ENCODE peak calls at places on chromosomes 16 and 17, in six cellular contexts. One of them, this sample, is unnamed. For H3K79me1, the result is how much of the 10 kb centered on the place peaks cover.

GRCh38 chr17:77433385-77434135 is 292.8 kb downstream of the SEC14L1 start:
- DNase-seq in H1: no peak
- DNase-seq in H9: no peak
- DNase-seq in neuronal stem cell: no peak
- DNase-seq in IMR-90: peak
- DNase-seq in mesendoderm: no peak
- DNase-seq in this sample: peak

GRCh38 chr16:75580-76501 is 2.2 kb upstream of the MPG start:
- DNase-seq in IMR-90: peak
- DNase-seq in H1: no peak
- DNase-seq in neuronal stem cell: no peak
- DNase-seq in H9: peak
- DNase-seq in mesendoderm: peak
- DNase-seq in this sample: peak

GRCh38 chr16:76162046-76162445 is 115.2 kb upstream of the CNTNAP4 start:
- DNase-seq in H1: no peak
- DNase-seq in neuronal stem cell: no peak
- DNase-seq in H9: no peak
- DNase-seq in mesendoderm: no peak
- DNase-seq in IMR-90: no peak
- DNase-seq in this sample: no peak

GRCh38 chr17:57881143-57881542 is 31.3 kb upstream of the MRPS23 start:
- DNase-seq in H1: no peak
- DNase-seq in IMR-90: peak
- DNase-seq in mesendoderm: no peak
- DNase-seq in neuronal stem cell: no peak
- DNase-seq in H9: peak
- DNase-seq in this sample: peak

GRCh38 chr16:75109732-75110243 is 6.8 kb downstream of the LDHD start:
- DNase-seq in H1: no peak
- DNase-seq in H9: peak
- DNase-seq in neuronal stem cell: no peak
- DNase-seq in mesendoderm: no peak
- DNase-seq in IMR-90: no peak
- DNase-seq in this sample: no peak

GRCh38 chr16:17283022-17283421 is 187.7 kb downstream of the XYLT1 start:
- DNase-seq in H1: no peak
- DNase-seq in neuronal stem cell: no peak
- DNase-seq in IMR-90: no peak
- DNase-seq in mesendoderm: no peak
- DNase-seq in H9: no peak
- DNase-seq in this sample: no peak

GRCh38 chr17:66485272-66485947 is 183.0 kb downstream of the PRKCA start:
- DNase-seq in neuronal stem cell: no peak
- DNase-seq in IMR-90: no peak
- DNase-seq in H9: no peak
- DNase-seq in mesendoderm: no peak
- DNase-seq in H1: no peak
- DNase-seq in this sample: no peak

GRCh38 chr16:68760671-68761275 is 23.7 kb downstream of the CDH1 start:
- DNase-seq in H9: no peak
- DNase-seq in mesendoderm: no peak
- DNase-seq in neuronal stem cell: no peak
- DNase-seq in IMR-90: peak
- DNase-seq in H1: no peak
- DNase-seq in this sample: peak

GRCh38 chr16:1708768-1709180 is 2.8 kb downstream of the MAPK8IP3 start:
- DNase-seq in mesendoderm: no peak
- DNase-seq in H1: no peak
- DNase-seq in IMR-90: peak
- DNase-seq in H9: no peak
- DNase-seq in neuronal stem cell: no peak
- DNase-seq in this sample: no peak

GRCh38 chr16:49810769-49811315 is 45.1 kb downstream of the ZNF423 start:
- DNase-seq in IMR-90: no peak
- DNase-seq in H1: no peak
- DNase-seq in H9: no peak
- DNase-seq in mesendoderm: no peak
- DNase-seq in neuronal stem cell: no peak
- DNase-seq in this sample: no peak

GRCh38 chr16:85644093-85644712 is 31.1 kb downstream of the GSE1 start:
- DNase-seq in neuronal stem cell: no peak
- DNase-seq in H1: no peak
- DNase-seq in mesendoderm: no peak
- DNase-seq in H9: no peak
- DNase-seq in IMR-90: no peak
- DNase-seq in this sample: no peak

GRCh38 chr16:85334718-85335583 is 222.7 kb upstream of the CIBAR2 start:
- DNase-seq in neuronal stem cell: peak
- DNase-seq in H1: no peak
- DNase-seq in H9: peak
- DNase-seq in IMR-90: no peak
- DNase-seq in mesendoderm: peak
- DNase-seq in this sample: peak

GRCh38 chr16:24805484-24805883 is 40.3 kb upstream of the SLC5A11 start:
- DNase-seq in mesendoderm: no peak
- DNase-seq in H1: no peak
- DNase-seq in H9: no peak
- DNase-seq in IMR-90: no peak
- DNase-seq in neuronal stem cell: no peak
- DNase-seq in this sample: no peak

GRCh38 chr17:2940352-2940751 is 123.1 kb downstream of the OR1D5 start:
- DNase-seq in mesendoderm: peak
- DNase-seq in neuronal stem cell: no peak
- DNase-seq in IMR-90: no peak
- DNase-seq in H1: no peak
- DNase-seq in H9: peak
- DNase-seq in this sample: no peak

GRCh38 chr17:63676540-63676933 is 23.4 kb downstream of the LIMD2 start:
- DNase-seq in neuronal stem cell: no peak
- DNase-seq in mesendoderm: no peak
- DNase-seq in H9: no peak
- DNase-seq in IMR-90: no peak
- DNase-seq in H1: no peak
- DNase-seq in this sample: no peak

GRCh38 chr16:1125471-1125870 is 27.4 kb upstream of the CACNA1H start:
- DNase-seq in neuronal stem cell: no peak
- DNase-seq in IMR-90: peak
- DNase-seq in H1: no peak
- DNase-seq in H9: no peak
- DNase-seq in mesendoderm: no peak
- DNase-seq in this sample: no peak

GRCh38 chr16:50151744-50152143 is 1.4 kb upstream of the TENT4B start:
- DNase-seq in H1: no peak
- DNase-seq in H9: no peak
- DNase-seq in mesendoderm: no peak
- DNase-seq in neuronal stem cell: no peak
- DNase-seq in IMR-90: no peak
- DNase-seq in this sample: no peak

GRCh38 chr17:29126268-29126923 is 53.8 kb downstream of the MYO18A start:
- DNase-seq in H9: no peak
- DNase-seq in H1: no peak
- DNase-seq in neuronal stem cell: no peak
- DNase-seq in IMR-90: no peak
- DNase-seq in mesendoderm: no peak
- DNase-seq in this sample: no peak

GRCh38 chr17:75090871-75091854 is 3.4 kb downstream of the SLC16A5 start:
- DNase-seq in IMR-90: no peak
- DNase-seq in neuronal stem cell: no peak
- DNase-seq in H1: no peak
- DNase-seq in H9: peak
- DNase-seq in mesendoderm: no peak
- DNase-seq in this sample: no peak

GRCh38 chr17:63483655-63484575 is 7.1 kb downstream of the ACE start:
- DNase-seq in IMR-90: no peak
- DNase-seq in H1: no peak
- DNase-seq in neuronal stem cell: no peak
- DNase-seq in mesendoderm: no peak
- DNase-seq in H9: no peak
- DNase-seq in this sample: no peak

GRCh38 chr16:28596840-28597691 is at the start of gene SULT1A2:
- DNase-seq in IMR-90: no peak
- DNase-seq in mesendoderm: peak
- DNase-seq in H1: no peak
- DNase-seq in H9: peak
- DNase-seq in neuronal stem cell: no peak
- DNase-seq in this sample: no peak

GRCh38 chr17:77679589-77679988 is 278.9 kb upstream of the TNRC6C start:
- DNase-seq in IMR-90: no peak
- DNase-seq in mesendoderm: no peak
- DNase-seq in H9: no peak
- DNase-seq in H1: no peak
- DNase-seq in neuronal stem cell: no peak
- DNase-seq in this sample: no peak

GRCh38 chr16:70679653-70680494 is 6.0 kb downstream of the MTSS2 start:
- DNase-seq in neuronal stem cell: no peak
- DNase-seq in mesendoderm: peak
- DNase-seq in H1: no peak
- DNase-seq in IMR-90: no peak
- DNase-seq in H9: peak
- DNase-seq in this sample: no peak

GRCh38 chr17:2071421-2072281 is 16.7 kb downstream of the HIC1 start:
- DNase-seq in IMR-90: peak
- DNase-seq in H9: no peak
- DNase-seq in H1: no peak
- DNase-seq in neuronal stem cell: no peak
- DNase-seq in mesendoderm: no peak
- DNase-seq in this sample: peak

GRCh38 chr16:88753600-88753999 is 31.4 kb downstream of the PIEZO1 start:
- DNase-seq in mesendoderm: no peak
- DNase-seq in neuronal stem cell: no peak
- DNase-seq in H9: no peak
- DNase-seq in IMR-90: no peak
- DNase-seq in H1: no peak
- DNase-seq in this sample: no peak

GRCh38 chr16:88754109-88754911 is 30.7 kb downstream of the PIEZO1 start:
- DNase-seq in H9: no peak
- DNase-seq in neuronal stem cell: no peak
- DNase-seq in mesendoderm: no peak
- DNase-seq in IMR-90: no peak
- DNase-seq in H1: no peak
- DNase-seq in this sample: no peak

GRCh38 chr16:88754912-88755744 is 29.9 kb downstream of the PIEZO1 start:
- DNase-seq in neuronal stem cell: no peak
- DNase-seq in IMR-90: peak
- DNase-seq in H1: no peak
- DNase-seq in H9: peak
- DNase-seq in mesendoderm: no peak
- DNase-seq in this sample: no peak

GRCh38 chr16:88758227-88758943 is 26.6 kb downstream of the PIEZO1 start:
- DNase-seq in IMR-90: no peak
- DNase-seq in H9: no peak
- DNase-seq in neuronal stem cell: no peak
- DNase-seq in H1: no peak
- DNase-seq in mesendoderm: no peak
- DNase-seq in this sample: no peak

DNA sequence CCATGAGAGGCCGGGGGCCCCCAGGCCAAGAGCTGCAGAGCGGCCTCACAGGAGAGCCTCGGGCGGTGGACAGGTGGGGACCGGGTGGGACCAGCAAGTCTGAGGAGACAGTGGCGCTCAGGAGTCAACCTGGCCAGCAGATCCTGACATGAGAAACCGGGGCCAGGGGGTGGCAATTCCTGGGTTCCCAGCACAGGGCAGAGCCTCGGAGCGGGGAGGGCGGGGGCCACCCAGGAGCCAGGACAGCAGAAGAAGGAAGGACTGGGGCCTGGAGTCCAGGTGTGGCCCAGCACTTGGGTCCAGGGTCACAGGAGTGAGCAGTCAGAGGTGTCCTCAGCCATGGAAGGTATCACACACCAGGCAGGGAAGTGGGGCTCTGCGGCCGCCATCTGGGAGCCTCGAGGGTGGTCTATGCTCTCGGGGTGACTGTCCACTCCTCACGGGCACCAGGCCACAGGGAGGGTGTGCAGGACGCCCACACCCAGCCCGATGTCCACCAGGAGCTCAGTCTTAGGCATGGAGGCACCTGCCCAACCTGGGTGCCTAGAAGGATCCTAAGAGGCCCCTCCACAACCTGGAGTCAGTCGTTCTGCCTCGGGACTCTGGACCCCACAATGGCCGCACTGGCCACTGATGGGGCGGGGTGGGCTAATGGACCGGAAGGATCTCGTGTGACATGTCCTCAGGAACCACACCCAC is 29.1 kb downstream of the PIEZO1 start:
- DNase-seq in IMR-90: no peak
- DNase-seq in neuronal stem cell: no peak
- DNase-seq in mesendoderm: no peak
- DNase-seq in H1: no peak
- DNase-seq in H9: no peak
- DNase-seq in this sample: no peak
- H2AK5ac ChIP-seq in IMR-90: peak
- H2AK5ac ChIP-seq in neuronal stem cell: peak
- H2AK5ac ChIP-seq in mesendoderm: no peak
- H2AK5ac ChIP-seq in H1: no peak
- H2AK5ac ChIP-seq in H9: no peak
- H2AK5ac ChIP-seq in this sample: no peak

GRCh38 chr17:43664096-43664495 is 2.4 kb upstream of the MEOX1 start:
- DNase-seq in H9: no peak
- DNase-seq in H1: no peak
- DNase-seq in neuronal stem cell: no peak
- DNase-seq in IMR-90: no peak
- DNase-seq in mesendoderm: no peak
- DNase-seq in this sample: no peak
- H3K79me1 ChIP-seq in H9: under half
- H3K79me1 ChIP-seq in H1: under half
- H3K79me1 ChIP-seq in neuronal stem cell: under half
- H3K79me1 ChIP-seq in IMR-90: under half
- H3K79me1 ChIP-seq in mesendoderm: under half
- H3K79me1 ChIP-seq in this sample: under half

DNA sequence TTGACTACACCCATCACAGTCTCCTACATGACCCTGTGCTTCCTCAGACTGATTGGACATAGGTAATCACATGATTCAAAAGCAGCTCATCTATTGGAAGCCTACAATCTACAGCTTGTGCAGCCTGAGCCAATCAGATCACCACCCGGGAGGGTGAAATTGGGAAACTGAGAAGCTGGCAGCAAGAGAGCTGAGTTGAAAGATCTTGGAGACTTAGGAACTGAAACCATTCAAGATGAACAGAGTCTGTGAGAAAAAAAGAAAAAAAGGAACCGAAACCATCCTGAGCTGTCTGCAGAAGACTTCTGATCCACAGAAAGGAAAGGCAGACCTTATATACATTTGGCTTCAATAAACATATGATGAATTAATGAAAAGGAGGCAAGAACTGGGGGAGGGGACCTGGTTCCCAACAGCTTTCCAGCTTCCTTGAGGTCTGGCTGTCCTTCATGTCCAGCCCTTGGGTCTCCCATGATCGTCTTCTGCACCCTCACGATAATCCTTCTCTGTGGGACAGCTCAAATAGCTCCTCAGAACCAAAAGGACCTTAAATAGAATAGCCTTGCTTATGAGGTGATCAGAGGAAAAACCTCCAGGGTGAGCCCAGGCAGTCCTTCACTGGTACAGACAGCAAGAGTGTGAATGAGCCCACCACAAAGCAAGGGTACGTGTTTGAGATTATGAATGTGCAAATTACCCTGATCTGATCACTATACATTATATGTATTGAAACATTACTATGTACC is 32.6 kb downstream of the PLXDC1 start:
- DNase-seq in IMR-90: no peak
- DNase-seq in neuronal stem cell: no peak
- DNase-seq in H1: no peak
- DNase-seq in H9: no peak
- DNase-seq in mesendoderm: no peak
- DNase-seq in this sample: no peak
- H2AK5ac ChIP-seq in IMR-90: no peak
- H2AK5ac ChIP-seq in neuronal stem cell: no peak
- H2AK5ac ChIP-seq in H1: no peak
- H2AK5ac ChIP-seq in H9: no peak
- H2AK5ac ChIP-seq in mesendoderm: no peak
- H2AK5ac ChIP-seq in this sample: no peak

GRCh38 chr16:65661451-65661850 is 539.6 kb upstream of the CDH11 start:
- DNase-seq in neuronal stem cell: no peak
- DNase-seq in IMR-90: no peak
- DNase-seq in H1: no peak
- DNase-seq in H9: no peak
- DNase-seq in mesendoderm: no peak
- DNase-seq in this sample: no peak
- H3K79me1 ChIP-seq in neuronal stem cell: under half
- H3K79me1 ChIP-seq in IMR-90: under half
- H3K79me1 ChIP-seq in H1: under half
- H3K79me1 ChIP-seq in H9: under half
- H3K79me1 ChIP-seq in mesendoderm: under half
- H3K79me1 ChIP-seq in this sample: under half